ENCODE peak calls at places on chromosomes 7 and 10, in five cellular contexts. O is cardiac muscle cell, W is cardiac fibroblast, N is GM23248, I is left colon. Z is an unnamed sample.
A peak's percentile ranks its signal among the peaks of the same experiment; 100 is the strongest.

GRCh38 chr10:29039091-29039490 is 249.8 kb upstream of the LYZL1 start:
- DNase-seq in O (no peak), W (no peak), N (no peak), I (no peak), Z (no peak)

GRCh38 chr7:17871815-17872533 is 68.3 kb downstream of the SNX13 start:
- DNase-seq in O (no peak), W (no peak), N (no peak), I (no peak), Z (no peak)

GRCh38 chr7:157551325-157552070 is 214.7 kb downstream of the DNAJB6 start:
- DNase-seq in O (no peak), W (no peak), N (no peak), I (no peak), Z (no peak)

GRCh38 chr7:132130497-132130896 is 445.8 kb downstream of the PLXNA4 start:
- DNase-seq in O (no peak), W (no peak), N (no peak), I (no peak), Z (no peak)

GRCh38 chr10:70096705-70097420 is 35.8 kb downstream of the AIFM2 start:
- DNase-seq in O (peak; percentile 37), W (no peak), N (no peak), I (no peak), Z (no peak)

GRCh38 chr10:61798711-61799110 is 102.8 kb upstream of the ARID5B start:
- DNase-seq in O (no peak), W (no peak), N (no peak), I (no peak), Z (no peak)

GRCh38 chr10:122103592-122103991 is 114.6 kb downstream of the TACC2 start:
- DNase-seq in O (no peak), W (no peak), N (no peak), I (no peak), Z (no peak)

GRCh38 chr10:77889277-77889903 is 37.2 kb downstream of the DLG5 start:
- DNase-seq in O (peak; percentile 87), W (no peak), N (no peak), I (peak; percentile 87), Z (no peak)

GRCh38 chr10:129057856-129058663 is 409.0 kb upstream of the MGMT start:
- DNase-seq in O (no peak), W (no peak), N (no peak), I (peak; percentile 60), Z (no peak)

GRCh38 chr7:89680161-89680560 is 474.1 kb upstream of the STEAP1 start:
- DNase-seq in O (no peak), W (no peak), N (no peak), I (no peak), Z (no peak)

GRCh38 chr10:119103687-119104652 is at the start of gene DENND10:
- DNase-seq in O (peak; percentile 91), W (peak; percentile 91), N (peak; percentile 93), I (peak; percentile 81), Z (peak; percentile 61)

GRCh38 chr10:73899401-73899780 is 11.5 kb upstream of the PLAU start:
- DNase-seq in O (no peak), W (peak; percentile 59), N (peak; percentile 96), I (no peak), Z (no peak)

GRCh38 chr7:135151162-135151932 is 3.5 kb downstream of the TMEM140 start:
- DNase-seq in O (no peak), W (no peak), N (no peak), I (no peak), Z (no peak)

GRCh38 chr7:73988197-73988596 is 39.8 kb upstream of the ELN start:
- DNase-seq in O (no peak), W (peak; percentile 58), N (peak; percentile 33), I (no peak), Z (peak; percentile 79)

GRCh38 chr7:158407581-158408331 is 179.9 kb downstream of the PTPRN2 start:
- DNase-seq in O (peak; percentile 38), W (peak; percentile 52), N (peak; percentile 36), I (no peak), Z (no peak)

Z was measured in foreskin melanocyte.